ENCODE peak calls at places on chromosomes 1 and 21, in five cellular contexts. W, V, G, B and Y are unnamed samples. For H3K36me3, the result is how much of the 10 kb centered on the place peaks cover.

GRCh38 chr1:203536981-203537455 is 43.1 kb downstream of the OPTC start:
- DNase-seq in W (no peak), B (no peak), V (no peak), G (peak), Y (no peak)

GRCh38 chr1:41152622-41153044 is 89.5 kb downstream of the SCMH1 start:
- DNase-seq in W (no peak), G (peak), V (no peak), B (no peak), Y (peak)

GRCh38 chr1:3772715-3773571 is at the start of gene SMIM1:
- DNase-seq in V (no peak), B (no peak), W (peak), G (no peak), Y (no peak)

GRCh38 chr21:25936776-25937175 is 202.0 kb downstream of the GABPA start:
- DNase-seq in V (no peak), G (peak), B (no peak), W (no peak), Y (no peak)

GRCh38 chr1:239772456-239772855 is 319.2 kb upstream of the FMN2 start:
- DNase-seq in G (no peak), W (no peak), V (no peak), B (no peak), Y (no peak)

GRCh38 chr1:181163662-181164061 is 75.2 kb downstream of the IER5 start:
- DNase-seq in G (no peak), V (no peak), B (no peak), W (no peak), Y (no peak)

GRCh38 chr1:32336963-32337675 is 1.1 kb upstream of the MARCKSL1 start:
- DNase-seq in V (no peak), W (no peak), G (peak), B (no peak), Y (no peak)

GRCh38 chr1:34779005-34779404 is 2.0 kb upstream of the GJB3 start:
- DNase-seq in V (no peak), G (no peak), W (no peak), B (no peak), Y (no peak)

GRCh38 chr1:145751491-145752021 is 32.3 kb downstream of the CD160 start:
- DNase-seq in B (no peak), G (peak), V (no peak), W (no peak), Y (peak)

GRCh38 chr21:29215709-29216108 is 83.0 kb upstream of the BACH1 start:
- DNase-seq in W (no peak), V (no peak), G (no peak), B (no peak), Y (peak)

GRCh38 chr1:90193116-90193515 is 198.2 kb downstream of the ZNF326 start:
- DNase-seq in V (no peak), W (no peak), B (no peak), G (no peak), Y (no peak)
- TF ChIP-seq CTCF in V (no peak), W (no peak), B (no peak), G (no peak), Y (no peak)

GRCh38 chr1:109589177-109589576 is 30.2 kb downstream of the GNAT2 start:
- DNase-seq in G (no peak), V (no peak), W (no peak), B (no peak), Y (no peak)
- H3K36me3 ChIP-seq in G (half or more), V (under half), W (under half), B (under half), Y (under half)

GRCh38 chr1:207823880-207824566 is 72.2 kb downstream of the CD46 start:
- DNase-seq in B (no peak), W (peak), G (peak), V (peak), Y (peak)
- H3K4me3 ChIP-seq in B (peak), W (peak), G (no peak), V (no peak), Y (peak)

GRCh38 chr1:229714964-229715603 is 89.0 kb downstream of the URB2 start:
- DNase-seq in W (no peak), V (no peak), G (no peak), B (no peak), Y (no peak)

GRCh38 chr1:229714306-229714705 is 88.3 kb downstream of the URB2 start:
- DNase-seq in B (no peak), G (no peak), V (no peak), W (no peak), Y (no peak)

GRCh38 chr1:229716064-229716463 is 90.0 kb downstream of the URB2 start:
- DNase-seq in V (no peak), G (peak), B (no peak), W (no peak), Y (no peak)

GRCh38 chr1:229709620-229710019 is 83.6 kb downstream of the URB2 start:
- DNase-seq in B (no peak), V (no peak), G (no peak), W (no peak), Y (no peak)

GRCh38 chr1:229710746-229711145 is 84.7 kb downstream of the URB2 start:
- DNase-seq in V (no peak), W (no peak), G (peak), B (no peak), Y (no peak)
- TF ChIP-seq CTCF in V (peak), W (no peak), G (peak), B (peak), Y (no peak)

DNA sequence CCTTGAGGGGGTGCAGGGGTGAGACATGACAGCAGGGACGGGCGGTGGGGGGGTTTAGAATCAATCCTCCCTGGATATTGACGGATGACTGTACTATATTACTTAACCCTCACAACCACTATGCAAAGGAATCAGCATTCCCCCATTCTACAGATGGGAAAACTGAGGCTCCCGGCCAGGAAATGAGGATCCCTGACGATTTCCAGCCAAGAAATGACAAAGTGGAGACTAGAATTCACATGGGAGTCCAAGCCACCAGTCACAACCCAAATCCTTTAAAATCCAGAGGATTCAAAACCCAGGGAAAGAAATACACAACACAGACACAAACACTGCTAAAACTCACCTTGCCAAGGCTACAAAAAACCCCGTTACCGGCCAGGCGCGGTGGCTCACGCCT is 10.7 kb downstream of the SSBP3 start:
- DNase-seq in G (no peak), B (no peak), V (no peak), W (no peak), Y (no peak)
- H3K36me3 ChIP-seq in G (under half), B (under half), V (under half), W (under half), Y (under half)

DNA sequence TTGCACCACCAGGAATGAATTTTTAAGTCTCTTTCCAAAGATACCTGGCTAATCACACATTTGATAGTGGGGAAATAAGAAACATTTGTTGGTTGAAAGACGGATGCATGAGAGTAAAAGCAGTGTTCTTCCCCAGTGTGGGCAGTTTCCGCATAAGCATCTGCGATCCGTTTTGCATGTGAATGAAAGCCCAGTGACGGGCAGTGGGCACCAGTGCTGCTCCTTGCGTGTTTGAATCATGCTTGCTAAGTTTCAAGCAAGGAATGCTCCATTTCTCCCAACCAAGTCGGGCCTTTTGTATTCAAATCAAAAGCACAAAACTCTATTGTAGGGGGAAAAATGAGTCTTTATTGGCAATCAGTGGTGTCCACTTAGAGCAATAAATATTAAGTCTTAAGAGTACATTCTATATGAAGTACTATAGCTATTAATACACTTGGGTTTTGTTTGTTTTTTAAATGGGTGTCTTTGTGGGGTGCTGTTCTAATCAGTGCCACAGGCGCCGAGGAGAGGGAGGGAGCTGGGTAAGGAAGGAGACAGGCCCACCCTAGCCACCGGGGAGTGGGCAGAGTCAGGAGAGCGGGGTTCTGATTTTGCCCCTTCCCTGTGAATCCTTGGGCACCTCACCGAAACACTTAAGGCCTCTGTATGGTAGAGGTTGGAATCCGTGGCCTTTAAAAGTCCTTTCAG is 750 bp upstream of the PTGFRN start:
- DNase-seq in B (no peak), G (no peak), W (no peak), V (no peak), Y (no peak)
- H3K4me3 ChIP-seq in B (no peak), G (peak), W (peak), V (peak), Y (peak)

GRCh38 chr1:195580988-195581387 is 1027.3 kb downstream of the KCNT2 start:
- DNase-seq in B (no peak), V (no peak), G (no peak), W (no peak), Y (no peak)
- TF ChIP-seq CTCF in B (no peak), V (no peak), G (peak), W (no peak), Y (no peak)